ENCODE peak calls at places on chromosomes 2 and 18, in eight cellular contexts. B is neural progenitor cell; X is HepG2; I is breast epithelium; C is neuronal stem cell; K is left lung; L is naive thymus-derived CD4-positive, alpha-beta T cell; Q is NT2/D1. Y is an unnamed sample.

GRCh38 chr2:160901631-160902030 is 258.6 kb upstream of the TANK start:
- DNase-seq in K (no peak), Q (no peak), B (no peak), I (no peak), L (no peak), C (no peak), X (no peak), Y (peak; percentile 68)

GRCh38 chr2:67289921-67290371 is 107.2 kb upstream of the ETAA1 start:
- DNase-seq in L (no peak), I (no peak), B (no peak), Q (no peak), K (no peak), C (no peak), X (no peak), Y (no peak)

GRCh38 chr2:152434395-152435182 is 99.6 kb downstream of the FMNL2 start:
- DNase-seq in K (no peak), C (no peak), B (peak; percentile 86), X (no peak), L (no peak), Q (no peak), I (no peak), Y (no peak)

GRCh38 chr18:6994053-6994452 is 123.5 kb downstream of the LAMA1 start:
- DNase-seq in K (no peak), C (no peak), Q (no peak), X (no peak), B (no peak), L (no peak), I (peak; percentile 60), Y (no peak)

GRCh38 chr2:224712346-224712745 is 3.8 kb downstream of the CCDC195 start:
- DNase-seq in K (no peak), B (no peak), L (no peak), C (no peak), X (no peak), Q (no peak), I (no peak), Y (no peak)

GRCh38 chr2:2502150-2502549 is 171.1 kb upstream of the MYT1L start:
- DNase-seq in I (no peak), X (no peak), K (no peak), C (no peak), L (no peak), B (no peak), Q (no peak), Y (no peak)

GRCh38 chr18:68721681-68722583 is 7.0 kb upstream of the TMX3 start:
- DNase-seq in C (no peak), X (no peak), I (no peak), B (no peak), L (peak; percentile 33), Q (no peak), K (no peak), Y (no peak)

GRCh38 chr2:229634574-229635185 is 79.7 kb downstream of the DNER start:
- DNase-seq in I (no peak), B (peak; percentile 77), L (no peak), C (peak; percentile 24), X (no peak), Q (no peak), K (no peak), Y (no peak)

GRCh38 chr2:27032495-27033252 is at the start of gene TMEM214:
- DNase-seq in L (peak; percentile 68), X (peak; percentile 85), C (peak; percentile 74), I (peak; percentile 76), K (peak; percentile 99), Q (peak; percentile 77), B (peak; percentile 93), Y (peak; percentile 94)

DNA sequence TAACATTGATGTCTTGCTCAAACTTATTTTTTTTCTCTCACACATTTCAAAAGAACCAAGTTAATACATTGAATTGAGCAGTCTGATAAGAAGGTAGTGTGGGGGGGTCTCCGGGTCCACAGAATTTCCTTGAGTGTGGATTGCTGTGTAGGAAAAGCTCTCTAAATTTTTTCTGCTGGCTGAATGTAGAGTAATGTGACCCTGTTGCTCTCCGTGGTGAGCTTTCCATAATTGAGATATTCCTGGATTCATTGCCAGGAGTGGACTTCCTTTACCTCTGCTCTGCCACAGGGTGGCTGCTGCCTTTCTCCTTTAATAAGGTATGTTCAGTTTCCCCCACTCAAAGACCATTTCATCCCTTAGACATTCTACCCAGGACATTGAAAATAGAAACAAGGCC is 50.9 kb downstream of the PKP4 start:
- DNase-seq in C (no peak), L (no peak), K (no peak), X (no peak), Q (no peak), I (no peak), B (no peak), Y (no peak)
- H3K4me1 ChIP-seq in C (no peaks in the 10 kb centered on the region), L (no peaks in the 10 kb centered on the region), K (peaks cover 8% of the 10 kb centered on the region), X (peaks cover 48% of the 10 kb centered on the region), Q (peaks cover 3% of the 10 kb centered on the region), I (no peaks in the 10 kb centered on the region), B (peaks cover 7% of the 10 kb centered on the region), Y (no peaks in the 10 kb centered on the region)

GRCh38 chr2:239081622-239082021 is 233.7 kb downstream of the TWIST2 start:
- DNase-seq in B (no peak), K (peak; percentile 51), C (no peak), L (no peak), Q (no peak), X (no peak), I (no peak), Y (no peak)

GRCh38 chr2:239082425-239082824 is 234.5 kb downstream of the TWIST2 start:
- DNase-seq in C (no peak), B (no peak), X (no peak), L (no peak), Q (no peak), I (no peak), K (no peak), Y (no peak)

GRCh38 chr2:239086325-239087020 is 238.6 kb downstream of the TWIST2 start:
- DNase-seq in X (no peak), L (no peak), I (no peak), K (no peak), C (no peak), Q (no peak), B (no peak), Y (no peak)

GRCh38 chr2:239085201-239085992 is 237.5 kb downstream of the TWIST2 start:
- DNase-seq in C (no peak), X (no peak), I (no peak), L (no peak), K (no peak), Q (no peak), B (no peak), Y (no peak)

DNA sequence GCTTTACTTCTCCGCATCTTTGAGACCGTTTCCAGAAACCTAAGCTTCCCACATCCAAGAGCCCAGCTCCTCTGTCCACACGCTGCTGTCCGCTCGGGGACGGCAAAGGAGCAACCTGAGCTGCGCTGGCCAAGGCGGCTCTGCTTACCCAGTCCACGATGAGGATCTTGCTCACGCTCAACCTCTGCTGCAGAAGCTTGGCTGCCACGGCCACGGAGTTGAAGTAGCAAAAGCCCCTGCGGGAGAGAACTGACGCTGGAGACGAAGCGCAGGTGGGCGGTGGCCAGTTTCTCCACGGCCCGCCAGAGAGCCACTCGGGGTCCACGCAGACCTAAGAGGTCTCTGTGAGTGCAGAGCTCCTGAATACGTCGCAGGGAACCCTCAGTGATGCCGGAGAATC is 236.1 kb downstream of the TWIST2 start:
- DNase-seq in K (no peak), Q (no peak), L (no peak), B (no peak), C (no peak), I (no peak), X (no peak), Y (no peak)
- H3K36me3 ChIP-seq in K (peaks cover 85% of the 10 kb centered on the region), Q (peaks cover 27% of the 10 kb centered on the region), L (peaks cover 76% of the 10 kb centered on the region), B (no peaks in the 10 kb centered on the region), C (peaks cover 12% of the 10 kb centered on the region), I (no peaks in the 10 kb centered on the region), X (peaks cover 17% of the 10 kb centered on the region), Y (peaks cover 61% of the 10 kb centered on the region)

GRCh38 chr2:121768143-121768755 is 12.8 kb downstream of the TSN start:
- DNase-seq in B (no peak), I (no peak), K (no peak), C (no peak), X (no peak), Q (no peak), L (no peak), Y (no peak)
- H3K4me3 ChIP-seq in B (no peak overlapping the region), I (no peak overlapping the region), K (no peak overlapping the region), C (no peak overlapping the region), X (no peak overlapping the region), Q (no peak overlapping the region), L (no peak overlapping the region), Y (no peak overlapping the region)

DNA sequence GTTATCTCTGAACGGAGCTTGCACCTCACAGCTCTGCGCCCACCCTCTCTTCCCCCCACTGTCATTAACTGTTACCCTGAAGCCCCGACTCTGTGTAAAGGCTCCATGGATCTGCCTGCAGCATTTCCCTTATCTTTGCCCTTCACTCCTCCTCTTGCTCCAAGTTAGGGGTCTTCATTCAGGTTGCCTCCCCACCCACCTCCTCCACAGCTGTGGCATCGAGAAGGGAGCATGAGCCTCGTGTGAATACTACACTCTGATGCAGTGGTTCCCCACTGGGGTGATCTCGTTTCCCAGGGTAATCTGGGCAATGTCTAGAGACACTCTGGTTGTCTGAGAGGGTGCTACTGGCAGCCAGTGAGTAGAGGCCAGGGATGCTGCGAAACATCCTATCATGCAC is 51.4 kb downstream of the REEP1 start:
- DNase-seq in L (no peak), K (no peak), I (no peak), B (no peak), X (no peak), C (no peak), Q (no peak), Y (no peak)
- H3K4me1 ChIP-seq in L (no peaks in the 10 kb centered on the region), K (no peaks in the 10 kb centered on the region), I (no peaks in the 10 kb centered on the region), B (peaks cover 31% of the 10 kb centered on the region), X (no peaks in the 10 kb centered on the region), C (peaks cover 4% of the 10 kb centered on the region), Q (peaks cover 5% of the 10 kb centered on the region), Y (no peaks in the 10 kb centered on the region)